ENCODE peak calls at places on chromosome 20, in six cellular contexts. F is SHP77, X is GM04503, M is psoas muscle, B is substantia nigra, K is DMS53. U is an unnamed sample.

GRCh38 chr20:4026093-4026601 is 10.8 kb upstream of the RNF24 start:
- DNase-seq in M (no peak), X (no peak), K (peak), B (no peak), F (no peak), U (no peak)

GRCh38 chr20:62714006-62714405 is 5.4 kb downstream of the NTSR1 start:
- DNase-seq in B (no peak), F (no peak), K (no peak), X (no peak), M (no peak), U (no peak)

GRCh38 chr20:19967441-19967840 is 49.7 kb upstream of the NAA20 start:
- DNase-seq in M (no peak), F (no peak), X (no peak), B (no peak), K (no peak), U (no peak)

GRCh38 chr20:57767456-57767855 is 57.6 kb upstream of the PMEPA1 start:
- DNase-seq in M (no peak), B (no peak), X (no peak), F (no peak), K (no peak), U (no peak)

GRCh38 chr20:20079102-20079784 is 26.9 kb downstream of the CFAP61 start:
- DNase-seq in F (peak), B (no peak), K (peak), M (no peak), X (no peak), U (no peak)

GRCh38 chr20:57794600-57795346 is 85.0 kb upstream of the PMEPA1 start:
- DNase-seq in M (no peak), B (no peak), X (peak), K (no peak), F (no peak), U (no peak)

GRCh38 chr20:4730782-4731181 is 9.1 kb downstream of the PRND start:
- DNase-seq in F (no peak), B (no peak), M (no peak), K (peak), X (no peak), U (no peak)

GRCh38 chr20:34542439-34542838 is 16.1 kb upstream of the MAP1LC3A start:
- DNase-seq in F (no peak), B (no peak), M (no peak), X (no peak), K (no peak), U (no peak)

GRCh38 chr20:21515300-21516179 is 1.7 kb upstream of the NKX2-2 start:
- DNase-seq in F (no peak), K (no peak), B (peak), X (no peak), M (no peak), U (no peak)

GRCh38 chr20:53751394-53752368 is 158.0 kb upstream of the ZNF217 start:
- DNase-seq in M (no peak), F (no peak), K (peak), B (no peak), X (no peak), U (peak)

GRCh38 chr20:36320898-36321695 is 15.0 kb downstream of the DLGAP4 start:
- DNase-seq in B (no peak), X (no peak), M (peak), K (no peak), F (no peak), U (no peak)

GRCh38 chr20:32358883-32359632 is 927 bp downstream of the ASXL1 start:
- DNase-seq in F (peak), B (peak), M (peak), K (peak), X (no peak), U (peak)

GRCh38 chr20:53126185-53126584 is 154.0 kb downstream of the TSHZ2 start:
- DNase-seq in B (no peak), X (no peak), M (no peak), K (no peak), F (peak), U (no peak)

GRCh38 chr20:380763-381580 is 412 bp downstream of the TRIB3 start:
- DNase-seq in F (peak), M (peak), B (no peak), X (no peak), K (peak), U (peak)

GRCh38 chr20:36367370-36367745 is 61.2 kb downstream of the DLGAP4 start:
- DNase-seq in X (no peak), M (no peak), K (no peak), B (no peak), F (no peak), U (no peak)

GRCh38 chr20:11852801-11853200 is 64.9 kb upstream of the BTBD3 start:
- DNase-seq in M (no peak), F (no peak), X (no peak), K (no peak), B (no peak), U (no peak)

GRCh38 chr20:59994697-59995122 is 36.5 kb downstream of the CDH26 start:
- DNase-seq in M (no peak), B (no peak), X (no peak), F (peak), K (peak), U (no peak)

GRCh38 chr20:49768204-49769124 is 44.2 kb upstream of the SLC9A8 start:
- DNase-seq in K (peak), B (peak), M (peak), F (peak), X (peak), U (peak)

GRCh38 chr20:63980317-63980805 is 571 bp upstream of the PRPF6 start:
- DNase-seq in F (no peak), B (no peak), M (no peak), X (no peak), K (peak), U (peak)

GRCh38 chr20:47667531-47668312 is 117.6 kb downstream of the SULF2 start:
- DNase-seq in X (no peak), M (no peak), B (no peak), K (no peak), F (no peak), U (no peak)

GRCh38 chr20:845226-845868 is 11.8 kb downstream of the FAM110A start:
- DNase-seq in M (no peak), X (no peak), F (no peak), B (no peak), K (peak), U (no peak)

GRCh38 chr20:51220293-51220706 is 197.4 kb upstream of the KCNG1 start:
- DNase-seq in X (no peak), M (no peak), F (no peak), B (peak), K (peak), U (peak)

GRCh38 chr20:55514498-55514897 is 490.8 kb downstream of the CBLN4 start:
- DNase-seq in X (no peak), F (no peak), K (no peak), B (no peak), M (no peak), U (no peak)

GRCh38 chr20:10798811-10799210 is 125.0 kb upstream of the JAG1 start:
- DNase-seq in K (no peak), F (no peak), M (no peak), X (no peak), B (no peak), U (no peak)

GRCh38 chr20:51876511-51876910 is 74.2 kb upstream of the SALL4 start:
- DNase-seq in X (no peak), K (no peak), M (no peak), B (no peak), F (no peak), U (no peak)

GRCh38 chr20:818001-818664 is 15.4 kb upstream of the FAM110A start:
- DNase-seq in M (no peak), X (no peak), K (peak), B (no peak), F (no peak), U (no peak)

GRCh38 chr20:3011752-3012151 is 31.7 kb upstream of the GNRH2 start:
- DNase-seq in F (no peak), K (no peak), B (no peak), M (no peak), X (no peak), U (no peak)

GRCh38 chr20:61420056-61420455 is 168.0 kb downstream of the CDH4 start:
- DNase-seq in M (no peak), F (no peak), X (no peak), B (no peak), K (no peak), U (no peak)

GRCh38 chr20:34604980-34605788 is 46.7 kb downstream of the MAP1LC3A start:
- DNase-seq in K (no peak), B (no peak), X (peak), M (no peak), F (no peak), U (no peak)

GRCh38 chr20:45347297-45347935 is 808 bp downstream of the SDC4 start:
- DNase-seq in B (no peak), X (no peak), F (no peak), M (peak), K (no peak), U (no peak)

GRCh38 chr20:44572551-44573500 is 9.6 kb upstream of the PKIG start:
- DNase-seq in F (peak), B (peak), M (peak), K (no peak), X (peak), U (no peak)

GRCh38 chr20:61531553-61532345 is 279.7 kb downstream of the CDH4 start:
- DNase-seq in X (no peak), K (no peak), M (no peak), B (no peak), F (no peak), U (no peak)

GRCh38 chr20:18793625-18794427 is 19.8 kb upstream of the SCP2D1 start:
- DNase-seq in B (peak), M (peak), X (peak), F (peak), K (peak), U (peak)

GRCh38 chr20:16003310-16003709 is 569.9 kb downstream of the KIF16B start:
- DNase-seq in F (no peak), K (no peak), M (no peak), X (no peak), B (no peak), U (no peak)

GRCh38 chr20:58233881-58234528 is 5.6 kb upstream of the ANKRD60 start:
- DNase-seq in B (no peak), F (no peak), K (no peak), M (no peak), X (no peak), U (no peak)